ENCODE peak calls at places on chromosomes 4 and X, in seven cellular contexts. Y is ovary; D is tibial artery; Z is mammary epithelial cell; L is psoas muscle; V is suprapubic skin; A is CD4-positive, alpha-beta T cell. F is an unnamed sample.

GRCh38 chr4:88818650-88819470 is 121.2 kb upstream of the NAP1L5 start:
- DNase-seq in V (no peak), D (no peak), Z (peak; percentile 52), L (peak; percentile 18), Y (peak; percentile 46), A (peak; percentile 33), F (no peak)

GRCh38 chrX:153734871-153735270 is 10.2 kb downstream of the ABCD1 start:
- DNase-seq in A (no peak), Z (no peak), L (no peak), Y (no peak), V (no peak), D (no peak), F (no peak)

GRCh38 chr4:137541866-137542648 is 9.8 kb upstream of the PCDH18 start:
- DNase-seq in L (no peak), A (no peak), Y (no peak), D (no peak), Z (no peak), V (no peak), F (no peak)

GRCh38 chrX:33062016-33062415 is 149.3 kb downstream of the DMD start:
- DNase-seq in Y (no peak), D (no peak), A (no peak), L (no peak), Z (no peak), V (no peak), F (no peak)

GRCh38 chr4:26238782-26239647 is 81.8 kb upstream of the RBPJ start:
- DNase-seq in L (no peak), Z (no peak), A (no peak), Y (no peak), D (no peak), V (no peak), F (no peak)

GRCh38 chr4:185470503-185471195 is 884 bp downstream of the CCDC110 start:
- DNase-seq in Z (peak; percentile 38), Y (peak; percentile 86), A (peak; percentile 43), D (peak; percentile 82), V (peak; percentile 88), L (peak; percentile 74), F (no peak)

GRCh38 chr4:173538903-173539445 is 8.9 kb upstream of the HAND2 start:
- DNase-seq in V (no peak), Z (no peak), Y (no peak), L (no peak), D (no peak), A (no peak), F (no peak)

GRCh38 chr4:56871357-56871993 is 36.2 kb upstream of the REST start:
- DNase-seq in V (no peak), L (peak; percentile 19), Z (no peak), A (no peak), Y (no peak), D (no peak), F (no peak)

GRCh38 chr4:39621582-39621981 is 17.1 kb downstream of the SMIM14 start:
- DNase-seq in V (no peak), A (no peak), Y (peak; percentile 74), Z (peak; percentile 11), D (peak; percentile 84), L (peak; percentile 59), F (no peak)

GRCh38 chrX:39859991-39860861 is 237.5 kb downstream of the BCOR start:
- DNase-seq in D (no peak), L (no peak), Z (peak; percentile 57), A (peak; percentile 67), V (no peak), Y (no peak), F (no peak)

GRCh38 chr4:95549246-95550138 is 719 bp upstream of the UNC5C start:
- DNase-seq in L (peak; percentile 45), Z (peak; percentile 60), Y (peak; percentile 56), V (no peak), A (no peak), D (no peak), F (no peak)

GRCh38 chrX:66053414-66053813 is 13.5 kb upstream of the VSIG4 start:
- DNase-seq in L (no peak), Y (no peak), Z (no peak), V (no peak), A (no peak), D (no peak), F (no peak)

GRCh38 chr4:184473515-184474260 is 662 bp downstream of the IRF2 start:
- DNase-seq in Y (peak; percentile 60), Z (peak; percentile 54), L (peak; percentile 42), A (peak; percentile 41), V (no peak), D (no peak), F (no peak)

GRCh38 chr4:149914521-149915115 is 99.0 kb upstream of the IQCM start:
- DNase-seq in Y (no peak), A (no peak), V (no peak), L (no peak), D (no peak), Z (peak; percentile 13), F (no peak)

GRCh38 chr4:148814030-148814429 is 371.8 kb upstream of the NR3C2 start:
- DNase-seq in Z (peak; percentile 87), V (no peak), D (no peak), L (no peak), Y (no peak), A (no peak), F (no peak)

GRCh38 chr4:172709376-172709775 is 459.2 kb upstream of the GALNT7 start:
- DNase-seq in Z (no peak), L (no peak), Y (no peak), V (no peak), D (no peak), A (no peak), F (no peak)

GRCh38 chrX:39613997-39614679 is 483.6 kb downstream of the BCOR start:
- DNase-seq in Z (peak; percentile 50), L (no peak), Y (no peak), D (no peak), A (peak; percentile 12), V (no peak), F (no peak)

GRCh38 chr4:158858410-158859189 is 89.8 kb downstream of the FNIP2 start:
- DNase-seq in Z (peak; percentile 32), L (no peak), D (no peak), A (no peak), Y (no peak), V (no peak), F (no peak)

DNA sequence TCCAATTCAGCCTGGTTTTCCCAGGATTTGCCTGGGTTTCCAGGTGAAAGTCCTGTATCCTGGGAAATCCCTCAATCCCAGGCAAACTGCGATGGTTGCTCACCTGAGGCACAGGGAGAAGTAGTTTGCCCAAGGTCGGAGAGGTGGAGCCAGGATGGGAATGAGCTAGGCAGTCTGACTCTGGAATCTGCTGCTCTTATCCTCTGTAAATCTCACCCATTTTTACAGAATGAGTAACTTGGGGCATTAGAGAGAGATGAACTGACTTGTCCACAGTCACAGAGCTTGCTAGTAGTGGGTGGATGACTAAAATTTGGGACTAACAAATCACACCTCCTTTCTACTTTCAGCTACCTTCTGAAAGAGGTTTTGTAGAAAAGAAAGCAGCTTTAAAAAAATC is 9.8 kb upstream of the ARX start:
- DNase-seq in Y (no peak), L (no peak), D (no peak), A (no peak), Z (peak; percentile 69), V (no peak), F (no peak)
- H3K27me3 ChIP-seq in Y (no peaks in the 10 kb centered on the region), L (no peaks in the 10 kb centered on the region), D (peaks cover 3% of the 10 kb centered on the region), A (peaks cover 41% of the 10 kb centered on the region), Z (peaks cover 3% of the 10 kb centered on the region), V (peaks cover 51% of the 10 kb centered on the region), F (peaks cover 13% of the 10 kb centered on the region)

GRCh38 chrX:152638443-152638904 is 779 bp downstream of the GABRQ start:
- DNase-seq in Z (no peak), A (no peak), Y (no peak), D (no peak), L (no peak), V (no peak), F (no peak)

GRCh38 chrX:152635941-152636340 is 1.8 kb upstream of the GABRQ start:
- DNase-seq in Z (peak; percentile 23), A (no peak), V (no peak), L (no peak), D (no peak), Y (no peak), F (no peak)

GRCh38 chrX:152637649-152638442 is at the start of gene GABRQ:
- DNase-seq in V (no peak), L (peak; percentile 29), Z (no peak), A (no peak), D (no peak), Y (no peak), F (no peak)

DNA sequence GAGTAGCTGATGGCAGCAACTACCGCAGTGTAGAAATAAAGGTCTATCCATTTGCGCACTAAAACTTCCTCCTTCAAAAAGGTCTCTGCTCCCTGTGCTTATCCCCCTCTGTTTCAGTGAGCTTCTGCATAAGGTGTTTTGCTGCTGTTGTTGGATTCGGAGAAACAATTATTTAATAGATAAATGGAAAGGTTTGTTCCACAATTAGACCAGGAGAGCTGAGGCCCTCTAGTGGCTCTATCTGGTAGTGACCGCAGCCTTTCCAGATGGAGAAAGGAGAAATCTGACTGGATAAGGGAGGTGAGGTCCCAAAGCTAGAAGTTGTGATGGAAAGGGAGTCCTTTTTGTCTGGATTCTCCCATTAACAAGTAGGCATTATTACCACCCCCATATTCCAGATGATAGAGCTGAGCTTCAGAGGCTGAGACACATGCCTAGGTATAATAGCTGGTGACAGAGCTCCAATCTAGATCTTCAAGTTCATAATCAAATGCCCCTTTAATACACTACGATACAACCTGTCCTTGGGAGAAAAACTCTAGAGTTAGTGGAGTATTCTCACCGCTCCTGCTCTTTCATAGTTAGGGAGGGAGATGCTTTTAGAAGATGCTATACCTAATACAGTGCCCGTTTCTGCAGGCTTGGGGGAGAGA is 5.1 kb upstream of the GABRQ start:
- DNase-seq in L (peak; percentile 27), Y (no peak), Z (peak; percentile 23), D (no peak), V (no peak), A (no peak), F (no peak)
- H3K27me3 ChIP-seq in L (no peaks in the 10 kb centered on the region), Y (no peaks in the 10 kb centered on the region), Z (no peaks in the 10 kb centered on the region), D (no peaks in the 10 kb centered on the region), V (peaks cover 6% of the 10 kb centered on the region), A (peaks cover 5% of the 10 kb centered on the region), F (no peaks in the 10 kb centered on the region)

GRCh38 chr4:187021436-187022205 is 298.0 kb upstream of the FAT1 start:
- DNase-seq in D (no peak), Y (no peak), Z (peak; percentile 26), L (no peak), V (no peak), A (no peak), F (no peak)

GRCh38 chr4:187016101-187016500 is 292.4 kb upstream of the FAT1 start:
- DNase-seq in D (no peak), A (no peak), L (no peak), V (no peak), Z (no peak), Y (no peak), F (no peak)

GRCh38 chr4:187017156-187017555 is 293.5 kb upstream of the FAT1 start:
- DNase-seq in D (no peak), L (no peak), Z (no peak), A (no peak), V (no peak), Y (no peak), F (no peak)

GRCh38 chr4:187019896-187020295 is 296.2 kb upstream of the FAT1 start:
- DNase-seq in V (no peak), D (no peak), L (no peak), Y (no peak), Z (no peak), A (no peak), F (no peak)

GRCh38 chr4:187020681-187021080 is 297.0 kb upstream of the FAT1 start:
- DNase-seq in L (no peak), Z (no peak), D (no peak), A (no peak), Y (no peak), V (no peak), F (no peak)
- H3K27me3 ChIP-seq in L (no peaks in the 10 kb centered on the region), Z (no peaks in the 10 kb centered on the region), D (no peaks in the 10 kb centered on the region), A (no peaks in the 10 kb centered on the region), Y (no peaks in the 10 kb centered on the region), V (no peaks in the 10 kb centered on the region), F (no peaks in the 10 kb centered on the region)

GRCh38 chrX:129488359-129488758 is 34.9 kb downstream of the SMARCA1 start:
- DNase-seq in D (no peak), L (no peak), Z (no peak), V (no peak), Y (no peak), A (no peak), F (no peak)
- H3K27me3 ChIP-seq in D (no peaks in the 10 kb centered on the region), L (no peaks in the 10 kb centered on the region), Z (no peaks in the 10 kb centered on the region), V (no peaks in the 10 kb centered on the region), Y (no peaks in the 10 kb centered on the region), A (no peaks in the 10 kb centered on the region), F (no peaks in the 10 kb centered on the region)

F was measured in BJ.